ENCODE peak calls at places on chromosomes 7 and 10, in ten cellular contexts. One of them, this sample, is unnamed.

GRCh38 chr10:17782921-17783665 is 26.1 kb upstream of the MRC1 start:
- DNase-seq in transverse colon: no peak
- DNase-seq in suprapubic skin: no peak
- DNase-seq in A549: peak; percentile 75
- DNase-seq in SK-N-SH: no peak
- DNase-seq in HepG2: no peak
- DNase-seq in H1: no peak
- DNase-seq in tibial nerve: no peak
- DNase-seq in stomach: peak; percentile 56
- DNase-seq in ovary: no peak
- DNase-seq in this sample: no peak

GRCh38 chr7:135768064-135768463 is 19.5 kb upstream of the FAM180A start:
- DNase-seq in tibial nerve: no peak
- DNase-seq in H1: no peak
- DNase-seq in suprapubic skin: no peak
- DNase-seq in A549: no peak
- DNase-seq in stomach: no peak
- DNase-seq in ovary: no peak
- DNase-seq in HepG2: no peak
- DNase-seq in transverse colon: no peak
- DNase-seq in SK-N-SH: no peak
- DNase-seq in this sample: no peak

GRCh38 chr7:30157217-30157616 is 22.4 kb downstream of the MTURN start:
- DNase-seq in HepG2: no peak
- DNase-seq in A549: no peak
- DNase-seq in tibial nerve: no peak
- DNase-seq in stomach: no peak
- DNase-seq in SK-N-SH: no peak
- DNase-seq in suprapubic skin: no peak
- DNase-seq in H1: no peak
- DNase-seq in transverse colon: no peak
- DNase-seq in ovary: no peak
- DNase-seq in this sample: no peak

GRCh38 chr7:18610331-18610948 is 114.9 kb downstream of the HDAC9 start:
- DNase-seq in ovary: no peak
- DNase-seq in stomach: no peak
- DNase-seq in suprapubic skin: no peak
- DNase-seq in H1: peak; percentile 3
- DNase-seq in transverse colon: no peak
- DNase-seq in A549: peak; percentile 48
- DNase-seq in tibial nerve: no peak
- DNase-seq in SK-N-SH: peak; percentile 11
- DNase-seq in HepG2: peak; percentile 27
- DNase-seq in this sample: no peak

GRCh38 chr7:9680713-9681112 is 1247.3 kb downstream of the NXPH1 start:
- DNase-seq in transverse colon: no peak
- DNase-seq in HepG2: no peak
- DNase-seq in A549: no peak
- DNase-seq in suprapubic skin: no peak
- DNase-seq in ovary: no peak
- DNase-seq in tibial nerve: no peak
- DNase-seq in H1: no peak
- DNase-seq in stomach: no peak
- DNase-seq in SK-N-SH: no peak
- DNase-seq in this sample: no peak

GRCh38 chr7:37526623-37527022 is 78.0 kb upstream of the ELMO1 start:
- DNase-seq in H1: no peak
- DNase-seq in stomach: no peak
- DNase-seq in A549: no peak
- DNase-seq in suprapubic skin: no peak
- DNase-seq in ovary: no peak
- DNase-seq in tibial nerve: no peak
- DNase-seq in transverse colon: no peak
- DNase-seq in SK-N-SH: no peak
- DNase-seq in HepG2: no peak
- DNase-seq in this sample: no peak

GRCh38 chr10:107919626-107920235 is 755.2 kb upstream of the SORCS1 start:
- DNase-seq in HepG2: no peak
- DNase-seq in stomach: no peak
- DNase-seq in A549: no peak
- DNase-seq in ovary: no peak
- DNase-seq in suprapubic skin: no peak
- DNase-seq in H1: no peak
- DNase-seq in transverse colon: no peak
- DNase-seq in SK-N-SH: no peak
- DNase-seq in tibial nerve: no peak
- DNase-seq in this sample: no peak

GRCh38 chr10:125114761-125115391 is 45.5 kb downstream of the CTBP2 start:
- DNase-seq in suprapubic skin: peak; percentile 36
- DNase-seq in ovary: no peak
- DNase-seq in transverse colon: no peak
- DNase-seq in SK-N-SH: no peak
- DNase-seq in HepG2: no peak
- DNase-seq in tibial nerve: no peak
- DNase-seq in stomach: no peak
- DNase-seq in A549: no peak
- DNase-seq in H1: no peak
- DNase-seq in this sample: no peak

DNA sequence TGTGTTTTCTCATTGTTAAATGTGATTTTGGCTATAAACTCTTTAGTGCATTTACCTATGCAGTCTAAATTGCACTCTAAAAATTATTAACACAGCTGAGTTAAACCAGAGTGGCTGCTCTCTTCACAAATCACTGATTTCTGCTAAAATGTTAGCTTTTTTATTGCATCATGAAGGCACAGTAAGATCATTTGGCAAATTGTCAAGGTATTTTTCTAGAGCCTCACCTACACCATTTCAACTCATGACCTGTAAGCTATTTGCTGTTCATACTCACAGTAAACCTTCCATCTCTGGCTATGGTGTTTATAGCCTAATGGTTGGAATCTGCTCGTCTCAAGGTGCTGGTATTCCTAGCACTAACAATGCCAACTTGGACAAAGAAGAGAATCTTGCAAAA is 25.7 kb downstream of the NDUFB2 start:
- DNase-seq in A549: no peak
- DNase-seq in stomach: no peak
- DNase-seq in tibial nerve: no peak
- DNase-seq in HepG2: no peak
- DNase-seq in H1: no peak
- DNase-seq in SK-N-SH: no peak
- DNase-seq in ovary: no peak
- DNase-seq in suprapubic skin: no peak
- DNase-seq in transverse colon: no peak
- DNase-seq in this sample: no peak
- TF ChIP-seq EP300 in A549: no peak
- TF ChIP-seq EP300 in stomach: no peak
- TF ChIP-seq EP300 in tibial nerve: no peak
- TF ChIP-seq EP300 in HepG2: no peak
- TF ChIP-seq EP300 in H1: no peak
- TF ChIP-seq EP300 in SK-N-SH: no peak
- TF ChIP-seq EP300 in ovary: no peak
- TF ChIP-seq EP300 in suprapubic skin: no peak
- TF ChIP-seq EP300 in transverse colon: no peak
- TF ChIP-seq EP300 in this sample: no peak

DNA sequence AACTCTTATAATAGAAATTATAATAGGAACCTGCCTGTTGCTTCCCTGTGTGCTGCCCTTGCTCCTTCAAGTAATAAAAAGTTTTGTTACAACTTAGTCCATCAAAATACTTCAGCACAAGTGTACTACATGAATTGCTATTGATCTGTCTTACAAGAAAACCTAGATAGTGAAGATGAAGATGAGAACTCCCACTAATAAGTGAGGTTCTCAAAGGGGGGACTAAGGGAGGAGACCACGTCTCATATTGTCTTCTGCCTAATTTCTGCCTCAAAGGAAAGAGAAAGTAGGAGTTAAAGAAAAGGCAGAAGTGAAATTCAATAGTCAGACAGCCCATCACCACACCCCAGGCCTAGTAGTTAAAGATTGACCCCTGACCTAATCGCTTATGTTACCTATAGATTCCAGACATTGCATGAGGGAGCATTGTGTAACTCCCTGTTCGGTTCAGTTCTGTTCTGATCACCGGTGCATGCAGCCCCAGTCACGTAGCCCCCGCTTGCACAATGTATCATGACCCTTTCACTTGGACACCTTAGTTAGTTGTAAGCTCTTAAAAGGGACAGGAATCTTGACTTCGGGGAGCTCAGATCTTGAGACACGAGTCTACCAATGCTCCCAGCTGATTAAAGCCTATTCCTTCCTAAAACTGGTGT is 18.2 kb upstream of the CHST3 start:
- DNase-seq in ovary: no peak
- DNase-seq in tibial nerve: no peak
- DNase-seq in SK-N-SH: no peak
- DNase-seq in stomach: no peak
- DNase-seq in A549: no peak
- DNase-seq in suprapubic skin: no peak
- DNase-seq in HepG2: no peak
- DNase-seq in transverse colon: no peak
- DNase-seq in H1: no peak
- DNase-seq in this sample: no peak
- H3K9me3 ChIP-seq in ovary: no peaks in the 10 kb centered on the region
- H3K9me3 ChIP-seq in tibial nerve: no peaks in the 10 kb centered on the region
- H3K9me3 ChIP-seq in SK-N-SH: no peaks in the 10 kb centered on the region
- H3K9me3 ChIP-seq in stomach: peaks cover 65% of the 10 kb centered on the region
- H3K9me3 ChIP-seq in A549: no peaks in the 10 kb centered on the region
- H3K9me3 ChIP-seq in suprapubic skin: peaks cover 34% of the 10 kb centered on the region
- H3K9me3 ChIP-seq in HepG2: peaks cover 38% of the 10 kb centered on the region
- H3K9me3 ChIP-seq in transverse colon: peaks cover 33% of the 10 kb centered on the region
- H3K9me3 ChIP-seq in H1: peaks cover 36% of the 10 kb centered on the region
- H3K9me3 ChIP-seq in this sample: peaks cover 16% of the 10 kb centered on the region

GRCh38 chr10:70759769-70760168 is 25.4 kb downstream of the TBATA start:
- DNase-seq in A549: peak; percentile 29
- DNase-seq in ovary: no peak
- DNase-seq in tibial nerve: no peak
- DNase-seq in SK-N-SH: no peak
- DNase-seq in transverse colon: no peak
- DNase-seq in HepG2: no peak
- DNase-seq in stomach: no peak
- DNase-seq in H1: no peak
- DNase-seq in suprapubic skin: peak; percentile 48
- DNase-seq in this sample: peak; percentile 44
- TF ChIP-seq EP300 in A549: no peak
- TF ChIP-seq EP300 in ovary: no peak
- TF ChIP-seq EP300 in tibial nerve: no peak
- TF ChIP-seq EP300 in SK-N-SH: no peak
- TF ChIP-seq EP300 in transverse colon: no peak
- TF ChIP-seq EP300 in HepG2: no peak
- TF ChIP-seq EP300 in stomach: no peak
- TF ChIP-seq EP300 in H1: no peak
- TF ChIP-seq EP300 in suprapubic skin: no peak
- TF ChIP-seq EP300 in this sample: no peak

DNA sequence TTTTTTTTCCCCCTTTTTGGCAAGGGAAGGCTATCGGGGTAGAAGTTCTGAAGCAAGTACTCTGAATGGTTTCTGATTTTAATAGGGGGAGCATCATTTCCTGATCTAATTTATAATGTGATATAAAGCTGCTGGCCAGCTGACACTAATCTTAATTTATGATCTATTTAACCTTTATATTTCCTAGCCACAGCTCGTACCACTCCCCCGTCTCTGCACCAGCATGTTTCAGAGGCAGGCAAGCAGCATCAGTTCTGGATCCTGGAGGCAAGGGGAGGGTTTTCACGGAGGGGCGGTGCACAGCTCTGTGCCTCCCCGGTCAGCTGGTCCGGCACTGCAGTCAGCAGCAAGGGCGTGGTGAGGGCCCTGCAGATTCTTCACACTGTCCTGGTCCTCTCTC is 30.0 kb downstream of the MGMT start:
- DNase-seq in A549: no peak
- DNase-seq in stomach: no peak
- DNase-seq in transverse colon: no peak
- DNase-seq in tibial nerve: no peak
- DNase-seq in SK-N-SH: peak; percentile 75
- DNase-seq in HepG2: no peak
- DNase-seq in H1: no peak
- DNase-seq in ovary: no peak
- DNase-seq in suprapubic skin: no peak
- DNase-seq in this sample: no peak
- H3K9me3 ChIP-seq in A549: peaks cover 23% of the 10 kb centered on the region
- H3K9me3 ChIP-seq in stomach: peaks cover 12% of the 10 kb centered on the region
- H3K9me3 ChIP-seq in transverse colon: peaks cover 7% of the 10 kb centered on the region
- H3K9me3 ChIP-seq in tibial nerve: no peaks in the 10 kb centered on the region
- H3K9me3 ChIP-seq in SK-N-SH: no peaks in the 10 kb centered on the region
- H3K9me3 ChIP-seq in HepG2: peaks cover 25% of the 10 kb centered on the region
- H3K9me3 ChIP-seq in H1: peaks cover 13% of the 10 kb centered on the region
- H3K9me3 ChIP-seq in ovary: no peaks in the 10 kb centered on the region
- H3K9me3 ChIP-seq in suprapubic skin: peaks cover 11% of the 10 kb centered on the region
- H3K9me3 ChIP-seq in this sample: no peaks in the 10 kb centered on the region

DNA sequence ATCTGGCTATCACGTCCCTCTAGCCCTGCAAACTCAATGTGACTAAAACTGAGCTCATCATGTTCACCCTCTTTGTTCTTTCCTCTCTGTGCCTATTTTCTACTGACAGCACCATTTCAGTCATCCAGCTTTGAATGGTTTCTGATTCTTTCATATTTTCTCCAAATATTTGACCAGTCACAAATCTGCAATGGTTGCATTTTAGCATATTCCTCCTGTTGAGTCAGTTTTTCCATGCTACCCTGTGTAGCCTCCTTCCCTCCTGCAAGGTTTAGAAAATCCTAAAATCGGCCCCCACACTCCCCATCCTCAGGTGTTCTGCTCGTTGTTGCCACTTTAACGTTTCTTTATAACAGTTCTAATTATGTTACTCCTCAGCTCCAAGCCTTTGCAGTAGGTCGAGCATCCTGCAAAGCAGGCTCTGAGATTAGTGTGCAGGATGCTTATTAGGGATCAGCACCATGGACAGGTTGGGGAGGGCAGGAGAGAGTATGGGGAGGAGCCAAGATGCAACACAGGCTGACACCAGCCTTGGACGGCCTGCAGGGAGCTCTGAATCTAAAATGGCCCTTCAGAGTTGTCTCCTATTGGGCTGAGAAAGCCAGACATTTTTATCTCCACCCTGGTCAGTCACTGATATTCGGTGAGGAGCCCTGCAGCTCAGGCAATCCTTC is 531.0 kb upstream of the COBL start:
- DNase-seq in ovary: no peak
- DNase-seq in transverse colon: no peak
- DNase-seq in SK-N-SH: no peak
- DNase-seq in stomach: no peak
- DNase-seq in H1: peak; percentile 7
- DNase-seq in A549: no peak
- DNase-seq in tibial nerve: no peak
- DNase-seq in suprapubic skin: no peak
- DNase-seq in HepG2: no peak
- DNase-seq in this sample: no peak
- TF ChIP-seq EP300 in ovary: no peak
- TF ChIP-seq EP300 in transverse colon: no peak
- TF ChIP-seq EP300 in SK-N-SH: no peak
- TF ChIP-seq EP300 in stomach: no peak
- TF ChIP-seq EP300 in H1: no peak
- TF ChIP-seq EP300 in A549: no peak
- TF ChIP-seq EP300 in tibial nerve: no peak
- TF ChIP-seq EP300 in suprapubic skin: no peak
- TF ChIP-seq EP300 in HepG2: no peak
- TF ChIP-seq EP300 in this sample: no peak